ENCODE peak calls at places on chromosomes 11 and 22, in nine cellular contexts. C is nephron progenitor cell, X is BE2C, P is heart right ventricle, T is fibroblast of mammary gland, Y is tibial artery, F is RWPE1, J is bronchial epithelial cell, N is osteocyte. S is an unnamed sample.
A peak's percentile ranks its signal among the peaks of the same experiment; 100 is the strongest.

GRCh38 chr22:46897246-46897623 is 134.8 kb downstream of the TBC1D22A start:
- DNase-seq in F (no peak), T (peak; percentile 13), Y (no peak), C (no peak), N (no peak), J (no peak), P (no peak), X (peak; percentile 63), S (peak; percentile 1)

GRCh38 chr11:73152861-73153483 is 10.9 kb upstream of the FCHSD2 start:
- DNase-seq in T (no peak), X (no peak), P (no peak), Y (peak; percentile 33), J (no peak), F (no peak), C (no peak), N (no peak), S (peak; percentile 16)

GRCh38 chr11:43543313-43543712 is 137.2 kb upstream of the HSD17B12 start:
- DNase-seq in T (no peak), J (peak; percentile 52), X (no peak), P (no peak), Y (no peak), N (no peak), F (peak; percentile 20), C (no peak), S (no peak)

GRCh38 chr11:72075109-72075508 is 5.2 kb downstream of the NUMA1 start:
- DNase-seq in T (no peak), C (no peak), Y (no peak), J (no peak), P (no peak), F (no peak), N (no peak), X (no peak), S (no peak)

GRCh38 chr11:71124127-71124526 is 128.2 kb downstream of the SHANK2 start:
- DNase-seq in N (no peak), C (no peak), P (no peak), J (no peak), X (no peak), T (no peak), Y (no peak), F (no peak), S (no peak)

GRCh38 chr22:43955883-43956286 is 643 bp downstream of the SAMM50 start:
- DNase-seq in C (no peak), J (no peak), F (no peak), X (no peak), Y (no peak), N (no peak), P (no peak), T (peak; percentile 12), S (no peak)

GRCh38 chr11:118918128-118918685 is 7.5 kb downstream of the BCL9L start:
- DNase-seq in X (peak; percentile 19), P (peak; percentile 75), T (peak; percentile 95), C (peak; percentile 48), F (peak; percentile 68), Y (peak; percentile 92), J (peak; percentile 70), N (peak; percentile 96), S (peak; percentile 92)

GRCh38 chr11:59754859-59755700 is at the start of gene STX3:
- DNase-seq in J (peak; percentile 61), F (peak; percentile 77), C (peak; percentile 81), P (peak; percentile 76), Y (peak; percentile 86), N (peak; percentile 85), T (peak; percentile 49), X (peak; percentile 16), S (peak; percentile 79)

GRCh38 chr22:40009231-40009769 is 14.5 kb downstream of the FAM83F start:
- DNase-seq in X (no peak), P (no peak), J (no peak), T (no peak), Y (no peak), F (no peak), N (no peak), C (peak; percentile 42), S (peak; percentile 57)

GRCh38 chr11:129930306-129930705 is 34.9 kb upstream of the NFRKB start:
- DNase-seq in F (peak; percentile 59), Y (no peak), J (peak; percentile 72), T (peak; percentile 16), N (no peak), X (no peak), C (no peak), P (no peak), S (peak; percentile 93)

GRCh38 chr22:38657248-38657909 is 941 bp downstream of the CBY1 start:
- DNase-seq in Y (no peak), F (peak; percentile 28), N (no peak), T (peak; percentile 6), P (no peak), J (peak; percentile 13), C (peak; percentile 28), X (no peak), S (peak; percentile 31)

GRCh38 chr11:28529046-28529445 is 420.9 kb downstream of the METTL15 start:
- DNase-seq in Y (no peak), T (peak; percentile 8), N (no peak), P (no peak), X (no peak), F (no peak), C (no peak), J (no peak), S (no peak)

DNA sequence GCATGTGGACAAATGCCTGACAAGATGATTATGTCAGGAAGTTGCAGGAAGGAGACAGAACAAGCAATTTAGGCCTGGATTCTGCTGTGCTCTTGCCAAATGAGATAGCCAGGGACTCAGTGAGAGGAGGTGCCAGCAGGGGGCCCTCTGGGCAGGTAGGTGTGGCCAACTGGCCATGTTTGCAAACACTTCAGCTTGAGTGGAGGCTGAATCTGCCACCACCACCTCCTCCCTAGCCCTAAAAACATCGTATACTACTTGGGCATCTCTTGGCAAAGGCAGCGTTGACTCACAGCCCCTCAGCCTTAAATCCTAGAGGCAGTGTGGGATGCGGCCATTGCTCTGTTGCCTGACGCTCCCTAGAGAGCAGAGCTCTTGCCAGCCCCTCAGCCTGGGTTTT is 95.1 kb upstream of the PLET1 start:
- DNase-seq in F (no peak), N (no peak), J (peak; percentile 49), X (peak; percentile 73), C (peak; percentile 39), T (peak; percentile 25), P (no peak), Y (no peak), S (peak; percentile 59)
- TF ChIP-seq CTCF in F (no peak), N (peak; percentile 10), J (peak; percentile 62), X (peak; percentile 79), C (peak; percentile 31), T (peak; percentile 41), P (peak; percentile 38), Y (no peak), S (peak; percentile 63)

GRCh38 chr22:34057726-34058125 is 137.4 kb upstream of the LARGE1 start:
- DNase-seq in Y (no peak), P (no peak), N (no peak), F (no peak), C (no peak), X (no peak), T (no peak), J (no peak), S (no peak)

GRCh38 chr22:34055525-34056200 is 135.4 kb upstream of the LARGE1 start:
- DNase-seq in F (no peak), N (no peak), T (no peak), Y (no peak), C (peak; percentile 44), J (peak; percentile 26), P (no peak), X (peak; percentile 6), S (no peak)
- TF ChIP-seq CTCF in F (no peak), N (no peak), T (no peak), Y (no peak), C (peak; percentile 27), J (no peak), P (peak; percentile 29), X (no peak), S (no peak)

GRCh38 chr11:33829430-33830141 is 55.3 kb upstream of the FBXO3 start:
- DNase-seq in N (no peak), F (peak; percentile 72), Y (no peak), T (peak; percentile 79), J (peak; percentile 71), C (peak; percentile 56), P (peak; percentile 24), X (peak; percentile 17), S (peak; percentile 83)

GRCh38 chr11:33830903-33831648 is 56.8 kb upstream of the FBXO3 start:
- DNase-seq in P (no peak), X (no peak), N (no peak), J (peak; percentile 80), T (peak; percentile 5), Y (no peak), F (peak; percentile 62), C (no peak), S (peak; percentile 90)

GRCh38 chr11:33832676-33833075 is 58.4 kb upstream of the FBXO3 start:
- DNase-seq in N (no peak), Y (no peak), C (no peak), P (no peak), F (no peak), J (no peak), T (no peak), X (no peak), S (no peak)

DNA sequence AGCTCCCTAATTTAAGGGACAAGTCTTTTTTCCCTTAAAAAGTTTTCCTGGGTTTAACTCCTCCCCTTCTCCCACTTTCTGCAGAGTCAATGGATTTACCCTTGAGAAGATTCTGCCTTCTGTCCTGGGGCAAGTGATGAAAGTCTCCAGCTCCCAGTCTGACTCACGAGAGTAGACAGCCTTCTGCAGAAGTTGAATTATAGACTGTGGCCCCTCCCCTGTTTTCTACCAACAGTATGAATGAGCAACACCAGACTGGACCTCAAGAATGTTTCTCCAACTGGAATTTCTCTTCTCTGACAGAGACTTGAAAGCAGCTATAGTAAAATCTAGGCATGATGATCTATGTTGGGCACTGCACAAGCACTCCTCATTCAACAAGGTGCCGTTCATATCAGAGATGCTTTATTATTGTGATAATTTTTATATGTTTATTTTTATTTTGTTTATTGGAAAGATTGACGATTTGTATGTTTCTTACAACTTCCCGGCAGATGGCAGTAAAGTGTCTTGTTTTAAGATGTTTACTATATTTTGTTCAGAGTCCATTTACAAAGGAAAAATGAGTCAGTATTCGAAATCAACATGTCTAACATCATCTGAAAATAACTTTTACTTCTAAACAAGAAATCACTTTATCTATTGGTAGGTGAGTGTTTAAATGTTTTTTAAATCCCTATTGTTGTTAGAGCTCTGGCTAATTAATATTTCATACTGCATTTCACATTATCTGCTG is 56.6 kb downstream of the LMO2 start:
- DNase-seq in N (no peak), Y (no peak), T (peak; percentile 86), P (no peak), F (peak; percentile 44), J (peak; percentile 68), C (no peak), X (no peak), S (peak; percentile 63)
- TF ChIP-seq CTCF in N (peak; percentile 22), Y (no peak), T (peak; percentile 37), P (peak; percentile 47), F (peak; percentile 48), J (no peak), C (no peak), X (peak; percentile 25), S (peak; percentile 60)

DNA sequence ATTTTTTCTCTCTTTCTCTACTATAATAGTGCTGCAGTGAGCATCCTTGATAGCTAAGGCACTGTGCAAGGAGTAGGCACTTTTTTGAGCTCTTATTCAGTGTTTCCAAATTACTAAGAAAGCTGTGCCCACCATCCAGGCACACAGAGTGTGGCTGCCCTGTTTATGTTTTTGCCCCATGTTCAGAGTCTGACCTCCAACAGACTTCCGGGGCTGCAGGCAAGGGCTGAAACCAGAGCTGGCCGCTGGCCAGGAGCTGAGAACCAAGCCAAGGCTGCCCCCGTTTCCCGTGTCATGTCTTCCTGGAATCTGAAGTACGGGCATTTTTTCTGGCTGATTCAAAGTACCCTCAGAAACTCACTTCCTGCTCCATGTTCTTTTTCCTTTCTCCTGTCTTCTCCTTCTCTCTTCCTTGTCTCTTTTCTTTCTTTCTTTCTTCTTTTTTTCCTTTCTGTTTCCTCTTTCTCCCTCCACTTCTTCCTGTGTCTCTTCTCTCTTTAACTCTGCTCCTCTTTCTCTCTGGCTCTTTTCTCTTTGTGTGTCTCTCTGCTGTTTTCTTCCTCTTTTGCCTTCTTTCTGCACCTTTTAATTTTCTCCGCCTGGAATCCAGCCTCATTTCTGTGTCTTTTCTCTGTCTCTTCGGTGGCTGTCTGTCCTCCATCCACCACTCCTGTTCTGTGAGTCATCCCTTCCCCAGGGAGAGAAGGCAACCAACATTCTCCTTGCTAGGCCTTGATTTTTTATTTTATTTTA is 17.0 kb upstream of the KCTD14 start:
- DNase-seq in J (peak; percentile 89), Y (peak; percentile 79), T (peak; percentile 85), X (peak; percentile 91), N (peak; percentile 92), P (peak; percentile 75), C (peak; percentile 32), F (peak; percentile 65), S (peak; percentile 91)
- TF ChIP-seq CTCF in J (no peak), Y (no peak), T (no peak), X (no peak), N (no peak), P (no peak), C (no peak), F (no peak), S (no peak)

S was measured in PC-3.